ENCODE peak calls at places on chromosome 17, in four cellular contexts. C is uterus; L is fibroblast of pulmonary artery; A is effector memory CD4-positive, alpha-beta T cell. I is an unnamed sample.
A peak's percentile ranks its signal among the peaks of the same experiment; 100 is the strongest.

GRCh38 chr17:48554412-48555090 is 9.6 kb upstream of the HOXB2 start:
- DNase-seq in C (no peak), A (no peak), L (no peak), I (no peak)

GRCh38 chr17:74373838-74374606 is 6.7 kb downstream of the GPR142 start:
- DNase-seq in C (no peak), L (no peak), A (no peak), I (no peak)

GRCh38 chr17:3828151-3828851 is 17.7 kb downstream of the NCBP3 start:
- DNase-seq in L (no peak), A (no peak), C (no peak), I (no peak)

GRCh38 chr17:58303981-58304734 is 23.4 kb upstream of the MPO start:
- DNase-seq in L (peak; percentile 44), A (peak; percentile 41), C (peak; percentile 18), I (peak; percentile 57)

GRCh38 chr17:55577011-55577586 is 65.8 kb upstream of the SMIM36 start:
- DNase-seq in L (peak; percentile 54), A (no peak), C (peak; percentile 39), I (no peak)

GRCh38 chr17:58337126-58337599 is 8.6 kb upstream of the TSPOAP1 start:
- DNase-seq in L (no peak), A (no peak), C (no peak), I (no peak)

GRCh38 chr17:20244671-20245070 is 222.7 kb downstream of the LGALS9B start:
- DNase-seq in C (no peak), L (peak; percentile 13), A (no peak), I (no peak)

GRCh38 chr17:4997302-4998026 is at the start of the genes INCA1 and KIF1C:
- DNase-seq in A (peak; percentile 85), L (peak; percentile 87), C (peak; percentile 95), I (peak; percentile 71)

GRCh38 chr17:45438931-45439610 is 6.4 kb upstream of the ARHGAP27 start:
- DNase-seq in C (no peak), L (no peak), A (no peak), I (no peak)

GRCh38 chr17:10633738-10634379 is 23.2 kb downstream of the MYH3 start:
- DNase-seq in C (no peak), L (no peak), A (no peak), I (no peak)

GRCh38 chr17:48012151-48012520 is 25.5 kb downstream of the COPZ2 start:
- DNase-seq in C (no peak), L (no peak), A (peak; percentile 49), I (peak; percentile 78)

GRCh38 chr17:75679706-75680201 is 12.6 kb downstream of the SAP30BP start:
- DNase-seq in A (no peak), L (peak; percentile 51), C (no peak), I (no peak)

GRCh38 chr17:77834170-77835115 is 124.1 kb upstream of the TNRC6C start:
- DNase-seq in L (peak; percentile 88), C (peak; percentile 72), A (peak; percentile 25), I (no peak)

GRCh38 chr17:44990994-44991393 is 22.9 kb upstream of the C1QL1 start:
- DNase-seq in A (no peak), L (no peak), C (no peak), I (no peak)

GRCh38 chr17:2899911-2900310 is 103.7 kb downstream of the RAP1GAP2 start:
- DNase-seq in L (no peak), C (no peak), A (no peak), I (no peak)

GRCh38 chr17:81948635-81949378 is 1.8 kb upstream of the MYADML2 start:
- DNase-seq in C (no peak), A (no peak), L (no peak), I (no peak)

GRCh38 chr17:4130715-4131114 is 12.1 kb downstream of the ZZEF1 start:
- DNase-seq in L (no peak), A (no peak), C (no peak), I (no peak)

GRCh38 chr17:19812407-19812806 is 55.3 kb downstream of the ULK2 start:
- DNase-seq in C (no peak), A (no peak), L (peak; percentile 21), I (no peak)

GRCh38 chr17:67449885-67450755 is 73.0 kb downstream of the PITPNC1 start:
- DNase-seq in L (no peak), A (no peak), C (no peak), I (no peak)

GRCh38 chr17:27654654-27655524 is 23.9 kb downstream of the LGALS9 start:
- DNase-seq in A (peak; percentile 46), L (peak; percentile 68), C (peak; percentile 71), I (peak; percentile 89)

GRCh38 chr17:21301593-21302550 is 17.4 kb downstream of the MAP2K3 start:
- DNase-seq in C (no peak), L (no peak), A (no peak), I (no peak)

GRCh38 chr17:78990349-78991016 is 10.8 kb upstream of the LGALS3BP start:
- DNase-seq in A (no peak), L (no peak), C (no peak), I (no peak)

GRCh38 chr17:21119247-21119944 is 7.4 kb upstream of the DHRS7B start:
- DNase-seq in C (peak; percentile 73), A (peak; percentile 56), L (peak; percentile 76), I (peak; percentile 67)

GRCh38 chr17:19345067-19345460 is 17.5 kb downstream of the B9D1 start:
- DNase-seq in L (no peak), A (no peak), C (peak; percentile 17), I (no peak)

GRCh38 chr17:15270628-15271381 is 5.7 kb upstream of the PMP22 start:
- DNase-seq in C (no peak), A (no peak), L (no peak), I (no peak)

DNA sequence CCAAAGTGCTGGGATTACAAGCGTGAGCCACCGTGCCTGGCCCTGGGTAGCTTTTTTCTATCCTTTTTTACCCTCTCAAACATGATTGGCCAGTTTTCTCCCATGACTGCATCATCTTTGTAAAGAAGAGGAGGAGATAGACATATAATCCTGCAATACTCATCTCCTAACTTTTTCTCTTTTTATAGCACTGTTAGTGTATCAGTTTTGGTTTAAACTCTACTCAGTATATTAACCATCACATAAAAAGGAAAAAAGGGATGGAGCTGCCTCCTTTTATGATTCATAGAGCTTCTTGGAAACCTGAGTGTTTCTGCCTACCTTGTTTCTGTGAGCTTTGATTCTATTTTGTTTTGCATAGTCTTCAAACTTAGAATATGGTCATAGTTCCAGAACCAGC is 12.0 kb upstream of the TMEM106A start:
- DNase-seq in C (no peak), L (no peak), A (no peak), I (no peak)
- H3K4me3 ChIP-seq in C (no peak overlapping the region), L (no peak overlapping the region), A (no peak overlapping the region), I (no peak overlapping the region)

GRCh38 chr17:31310260-31310659 is 3.6 kb downstream of the EVI2B start:
- DNase-seq in C (no peak), L (no peak), A (peak; percentile 61), I (peak; percentile 95)

GRCh38 chr17:31308935-31309334 is 4.9 kb downstream of the EVI2B start:
- DNase-seq in C (no peak), A (no peak), L (no peak), I (no peak)

GRCh38 chr17:31308372-31308905 is 5.4 kb downstream of the EVI2B start:
- DNase-seq in A (no peak), L (no peak), C (no peak), I (no peak)

GRCh38 chr17:31309525-31309924 is 4.3 kb downstream of the EVI2B start:
- DNase-seq in A (no peak), L (no peak), C (no peak), I (peak; percentile 27)

DNA sequence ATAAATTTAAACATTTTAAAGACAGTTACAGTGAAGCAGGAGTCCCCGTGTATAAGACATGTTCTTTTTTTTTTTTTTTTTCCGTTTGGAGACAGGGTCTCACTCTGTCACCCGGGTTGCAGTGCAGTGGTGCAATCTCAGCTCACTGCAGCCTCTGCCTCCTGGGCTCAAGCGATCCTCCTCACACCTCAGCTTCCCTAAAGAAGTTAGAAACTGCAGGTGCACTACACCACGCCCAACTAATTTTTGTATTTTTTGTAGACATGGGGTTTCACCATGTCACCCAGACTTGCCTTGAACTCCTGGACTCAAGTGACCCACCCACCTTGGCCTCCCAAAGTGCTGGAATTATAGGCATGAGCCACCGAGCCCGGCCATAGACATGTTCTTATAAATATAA is 3.0 kb downstream of the EVI2B start:
- DNase-seq in L (no peak), C (no peak), A (no peak), I (peak; percentile 26)
- H3K4me3 ChIP-seq in L (no peak overlapping the region), C (no peak overlapping the region), A (peak overlapping the region; percentile 60), I (peak overlapping the region; percentile 60)

GRCh38 chr17:36859003-36859300 is 78.3 kb upstream of the LHX1 start:
- DNase-seq in C (no peak), L (no peak), A (no peak), I (no peak)
- H3K4me3 ChIP-seq in C (no peak overlapping the region), L (no peak overlapping the region), A (no peak overlapping the region), I (no peak overlapping the region)

GRCh38 chr17:80730739-80731138 is 186.1 kb downstream of the RPTOR start:
- DNase-seq in C (no peak), L (no peak), A (no peak), I (no peak)

GRCh38 chr17:80732268-80732667 is 187.6 kb downstream of the RPTOR start:
- DNase-seq in L (no peak), C (no peak), A (no peak), I (no peak)

GRCh38 chr17:80729016-80729415 is 184.4 kb downstream of the RPTOR start:
- DNase-seq in L (no peak), A (no peak), C (no peak), I (no peak)

GRCh38 chr17:80727409-80727755 is 182.7 kb downstream of the RPTOR start:
- DNase-seq in C (no peak), A (no peak), L (no peak), I (no peak)

DNA sequence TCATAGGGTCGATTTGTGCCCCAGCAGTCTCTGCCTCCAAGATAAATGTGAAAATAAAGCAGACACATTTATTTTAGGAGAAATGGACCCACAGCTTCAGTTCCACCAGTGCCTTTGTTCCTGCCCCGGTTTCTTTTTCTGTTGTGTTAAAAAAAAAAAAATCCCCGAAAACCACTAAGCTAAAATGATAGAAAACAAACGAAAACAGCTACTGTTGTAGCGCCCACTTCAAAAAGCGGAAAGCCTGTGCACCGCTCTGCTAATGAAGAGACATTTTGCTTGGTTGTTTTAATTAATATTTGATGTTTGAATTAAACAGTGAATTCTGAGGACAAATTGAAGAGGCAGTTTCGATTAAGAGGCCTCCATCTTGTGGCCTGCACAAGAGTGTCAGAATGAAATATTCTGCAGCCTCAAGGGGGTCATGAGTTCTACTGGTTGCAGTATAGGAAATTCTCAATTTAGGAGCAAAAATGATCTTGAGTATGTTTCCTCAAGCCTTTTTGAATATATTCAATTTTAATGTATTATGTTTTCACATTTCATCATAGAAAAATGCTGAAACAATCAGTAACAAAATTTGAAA is 186.7 kb downstream of the RPTOR start:
- DNase-seq in C (no peak), L (no peak), A (no peak), I (no peak)
- H3K4me3 ChIP-seq in C (no peak overlapping the region), L (no peak overlapping the region), A (peak overlapping the region; percentile 22), I (peak overlapping the region; percentile 32)